ENCODE peak calls at places on chromosomes 2 and 18, in ten cellular contexts. C is CD4-positive, alpha-beta T cell; V is fibroblast of the aortic adventitia; I is lung; A is astrocyte of the spinal cord; K is left ventricle myocardium inferior; D is breast epithelium; H is tibial nerve; Q is thoracic aorta; F is D721Med. S is an unnamed sample.

GRCh38 chr2:96404446-96405373 is 69.1 kb downstream of the NCAPH start:
- DNase-seq in C (no peak), V (peak; percentile 4), I (no peak), A (no peak), K (peak; percentile 36), D (peak; percentile 27), H (no peak), Q (no peak), F (no peak), S (no peak)

GRCh38 chr2:190468814-190469569 is 60.8 kb downstream of the MFSD6 start:
- DNase-seq in C (no peak), V (peak; percentile 99), I (peak; percentile 70), A (peak; percentile 97), K (peak; percentile 74), D (peak; percentile 77), H (peak; percentile 88), Q (peak; percentile 22), F (no peak), S (peak; percentile 37)

GRCh38 chr18:985301-985700 is 80.6 kb downstream of the ADCYAP1 start:
- DNase-seq in C (no peak), V (no peak), I (no peak), A (no peak), K (peak; percentile 15), D (no peak), H (no peak), Q (no peak), F (no peak), S (no peak)

GRCh38 chr2:36361396-36361795 is 5.8 kb downstream of the CRIM1 start:
- DNase-seq in C (no peak), V (peak; percentile 71), I (no peak), A (no peak), K (no peak), D (no peak), H (no peak), Q (no peak), F (no peak), S (no peak)

GRCh38 chr18:22915337-22915736 is 17.8 kb upstream of the RBBP8 start:
- DNase-seq in C (no peak), V (no peak), I (no peak), A (no peak), K (no peak), D (no peak), H (no peak), Q (no peak), F (no peak), S (no peak)

GRCh38 chr18:22015156-22015555 is 154.2 kb upstream of the GATA6 start:
- DNase-seq in C (no peak), V (no peak), I (no peak), A (peak; percentile 40), K (no peak), D (no peak), H (no peak), Q (no peak), F (no peak), S (no peak)

GRCh38 chr2:181058378-181059269 is 78.2 kb downstream of the UBE2E3 start:
- DNase-seq in C (peak; percentile 3), V (peak; percentile 53), I (no peak), A (peak; percentile 43), K (no peak), D (no peak), H (peak; percentile 36), Q (no peak), F (no peak), S (no peak)

GRCh38 chr2:168518555-168519066 is 62.5 kb downstream of the CERS6 start:
- DNase-seq in C (no peak), V (no peak), I (no peak), A (no peak), K (no peak), D (no peak), H (no peak), Q (no peak), F (no peak), S (no peak)

GRCh38 chr2:60556998-60557955 is 3.8 kb upstream of the BCL11A start:
- DNase-seq in C (no peak), V (no peak), I (no peak), A (no peak), K (no peak), D (no peak), H (no peak), Q (no peak), F (no peak), S (no peak)

GRCh38 chr2:99487906-99488305 is 1.9 kb downstream of the REV1 start:
- DNase-seq in C (no peak), V (no peak), I (no peak), A (no peak), K (no peak), D (no peak), H (no peak), Q (no peak), F (no peak), S (no peak)

GRCh38 chr2:231780123-231780908 is 766 bp downstream of the PDE6D start:
- DNase-seq in C (no peak), V (peak; percentile 12), I (no peak), A (peak; percentile 29), K (no peak), D (no peak), H (no peak), Q (no peak), F (no peak), S (peak; percentile 51)

GRCh38 chr2:168722592-168722991 is 79.8 kb upstream of the NOSTRIN start:
- DNase-seq in C (no peak), V (peak; percentile 47), I (no peak), A (no peak), K (no peak), D (no peak), H (peak; percentile 35), Q (no peak), F (no peak), S (no peak)

GRCh38 chr2:138846216-138846821 is 66.1 kb upstream of the NXPH2 start:
- DNase-seq in C (no peak), V (peak; percentile 31), I (no peak), A (peak; percentile 24), K (no peak), D (no peak), H (no peak), Q (no peak), F (no peak), S (no peak)

GRCh38 chr2:102950547-102950946 is 188.7 kb downstream of the TMEM182 start:
- DNase-seq in C (no peak), V (no peak), I (no peak), A (no peak), K (no peak), D (no peak), H (no peak), Q (no peak), F (no peak), S (no peak)

GRCh38 chr2:46296216-46296839 is 879 bp upstream of the EPAS1 start:
- DNase-seq in C (no peak), V (no peak), I (peak; percentile 63), A (peak; percentile 36), K (peak; percentile 52), D (peak; percentile 48), H (peak; percentile 62), Q (no peak), F (peak; percentile 28), S (no peak)

GRCh38 chr2:157304811-157305712 is 20.6 kb downstream of the ERMN start:
- DNase-seq in C (no peak), V (peak; percentile 65), I (no peak), A (peak; percentile 13), K (no peak), D (no peak), H (no peak), Q (no peak), F (no peak), S (no peak)

GRCh38 chr18:38525039-38525438 is 959.4 kb upstream of the CELF4 start:
- DNase-seq in C (no peak), V (no peak), I (no peak), A (no peak), K (no peak), D (no peak), H (no peak), Q (no peak), F (no peak), S (no peak)

GRCh38 chr2:29526587-29527586 is 394.5 kb downstream of the ALK start:
- DNase-seq in C (no peak), V (no peak), I (no peak), A (no peak), K (no peak), D (no peak), H (no peak), Q (no peak), F (no peak), S (no peak)

GRCh38 chr2:191660575-191660974 is 17.4 kb upstream of the NABP1 start:
- DNase-seq in C (no peak), V (no peak), I (no peak), A (no peak), K (no peak), D (no peak), H (no peak), Q (no peak), F (no peak), S (no peak)

GRCh38 chr18:59697236-59697932 is at the start of gene CCBE1:
- DNase-seq in C (no peak), V (peak; percentile 74), I (peak; percentile 69), A (peak; percentile 86), K (peak; percentile 60), D (no peak), H (peak; percentile 41), Q (no peak), F (peak; percentile 83), S (peak; percentile 73)
- TF ChIP-seq CTCF in C (no peak), V (peak; percentile 97), I (peak; percentile 28), A (peak; percentile 96), K (peak; percentile 83), D (peak; percentile 31), H (peak; percentile 58), Q (peak; percentile 60), F (peak; percentile 67), S (peak; percentile 95)

DNA sequence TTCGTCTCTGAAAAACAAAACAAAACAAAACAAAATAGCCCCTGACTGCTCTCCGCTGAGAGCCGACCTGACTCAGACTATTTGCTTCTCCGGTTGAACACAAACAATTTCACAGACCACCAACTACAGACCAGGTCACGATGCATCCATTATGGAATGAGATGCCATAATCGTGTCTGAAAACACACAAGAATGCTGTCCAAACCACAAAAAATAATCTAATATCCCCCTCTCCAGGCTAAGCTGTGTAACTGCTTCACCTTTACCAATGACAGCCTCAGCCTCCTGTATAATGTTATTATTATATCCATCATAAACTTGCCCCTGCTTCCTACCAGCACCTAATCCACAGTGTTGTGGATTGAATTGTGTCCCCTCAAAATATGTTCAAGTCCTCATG is 114.7 kb downstream of the DNAH6 start:
- DNase-seq in C (no peak), V (peak; percentile 55), I (no peak), A (peak; percentile 48), K (no peak), D (no peak), H (no peak), Q (no peak), F (peak; percentile 18), S (no peak)
- TF ChIP-seq CTCF in C (peak; percentile 67), V (peak; percentile 63), I (no peak), A (peak; percentile 59), K (peak; percentile 64), D (no peak), H (peak; percentile 20), Q (peak; percentile 15), F (peak; percentile 64), S (peak; percentile 54)

GRCh38 chr18:51151568-51152511 is 45.6 kb downstream of the MEX3C start:
- DNase-seq in C (peak; percentile 59), V (no peak), I (no peak), A (no peak), K (no peak), D (no peak), H (no peak), Q (no peak), F (no peak), S (no peak)
- TF ChIP-seq CTCF in C (peak; percentile 47), V (no peak), I (no peak), A (no peak), K (no peak), D (no peak), H (no peak), Q (no peak), F (no peak), S (no peak)

GRCh38 chr2:74002515-74003391 is 18.0 kb downstream of the TET3 start:
- DNase-seq in C (peak; percentile 75), V (peak; percentile 73), I (peak; percentile 73), A (peak; percentile 81), K (peak; percentile 88), D (peak; percentile 51), H (peak; percentile 62), Q (no peak), F (peak; percentile 82), S (peak; percentile 79)
- TF ChIP-seq CTCF in C (no peak), V (peak; percentile 19), I (no peak), A (no peak), K (peak; percentile 32), D (no peak), H (no peak), Q (no peak), F (no peak), S (no peak)